ENCODE peak calls at places on chromosomes 4 and X, in five cellular contexts. C is GM23248; K is heart left ventricle; R is effector memory CD4-positive, alpha-beta T cell; G is lower lobe of right lung. H is an unnamed sample.

GRCh38 chr4:123750044-123750443 is 353.4 kb downstream of the SPRY1 start:
- DNase-seq in R (no peak), K (no peak), C (no peak), G (no peak), H (no peak)

GRCh38 chr4:75679876-75680575 is 6.8 kb upstream of the G3BP2 start:
- DNase-seq in K (no peak), R (no peak), G (no peak), C (no peak), H (no peak)

GRCh38 chr4:150582101-150582565 is at the start of gene MAB21L2:
- DNase-seq in C (no peak), R (no peak), G (no peak), K (no peak), H (no peak)

GRCh38 chr4:40316333-40316781 is 18.8 kb upstream of the CHRNA9 start:
- DNase-seq in G (no peak), R (peak; percentile 13), C (peak; percentile 97), K (no peak), H (no peak)

GRCh38 chrX:28966335-28966734 is 379.1 kb downstream of the IL1RAPL1 start:
- DNase-seq in C (no peak), G (no peak), R (no peak), K (no peak), H (no peak)

GRCh38 chr4:51851937-51852290 is 9.0 kb downstream of the DCUN1D4 start:
- DNase-seq in K (no peak), C (no peak), R (no peak), G (no peak), H (no peak)

GRCh38 chrX:9342581-9343051 is 122.2 kb upstream of the TBL1X start:
- DNase-seq in C (peak; percentile 81), G (peak; percentile 77), R (peak; percentile 44), K (peak; percentile 83), H (peak; percentile 75)

GRCh38 chrX:153640736-153641574 is 6.0 kb upstream of the DUSP9 start:
- DNase-seq in C (no peak), G (no peak), K (no peak), R (no peak), H (no peak)

GRCh38 chr4:184784628-184785257 is 41.0 kb downstream of the ACSL1 start:
- DNase-seq in C (no peak), K (no peak), G (no peak), R (no peak), H (no peak)

GRCh38 chrX:13911581-13911980 is 94.7 kb upstream of the GPM6B start:
- DNase-seq in K (no peak), G (no peak), R (no peak), C (peak; percentile 64), H (no peak)

GRCh38 chr4:19026281-19026680 is 1004.7 kb upstream of the LCORL start:
- DNase-seq in G (no peak), R (no peak), K (no peak), C (peak; percentile 14), H (peak; percentile 80)

GRCh38 chr4:45442466-45442865 is 681.4 kb downstream of the GABRG1 start:
- DNase-seq in R (no peak), G (no peak), K (no peak), C (peak; percentile 24), H (no peak)

GRCh38 chr4:2932951-2933565 is 30.1 kb downstream of the NOP14 start:
- DNase-seq in K (no peak), G (peak; percentile 51), R (no peak), C (peak; percentile 25), H (no peak)

GRCh38 chr4:113065629-113066028 is 16.2 kb downstream of the ANK2 start:
- DNase-seq in R (no peak), C (no peak), K (no peak), G (no peak), H (no peak)

GRCh38 chr4:158169931-158170690 is 2.7 kb downstream of the GASK1B start:
- DNase-seq in G (no peak), C (peak; percentile 60), R (no peak), K (peak; percentile 39), H (no peak)

GRCh38 chr4:86306816-86307215 is 53.0 kb downstream of the MAPK10 start:
- DNase-seq in K (no peak), G (no peak), C (peak; percentile 82), R (no peak), H (no peak)

GRCh38 chr4:127586922-127587571 is 45.7 kb upstream of the INTU start:
- DNase-seq in R (no peak), C (peak; percentile 53), G (no peak), K (no peak), H (peak; percentile 8)

GRCh38 chr4:164753873-164754488 is at the start of gene SMIM31:
- DNase-seq in G (no peak), R (no peak), C (no peak), K (no peak), H (no peak)

GRCh38 chr4:16731776-16732380 is 166.6 kb downstream of the LDB2 start:
- DNase-seq in C (no peak), K (no peak), R (no peak), G (no peak), H (no peak)

GRCh38 chr4:90845777-90846176 is 718.6 kb downstream of the CCSER1 start:
- DNase-seq in R (no peak), C (no peak), K (no peak), G (no peak), H (no peak)

GRCh38 chr4:88999392-88999791 is 57.6 kb downstream of the FAM13A start:
- DNase-seq in K (no peak), R (no peak), C (no peak), G (no peak), H (no peak)

GRCh38 chr4:145679991-145680455 is at the start of gene C4orf51:
- DNase-seq in G (no peak), R (no peak), C (peak; percentile 70), K (no peak), H (peak; percentile 51)

GRCh38 chr4:128703948-128704347 is 105.6 kb upstream of the JADE1 start:
- DNase-seq in C (no peak), G (no peak), K (no peak), R (no peak), H (no peak)

GRCh38 chrX:156004256-156004655 is 6.8 kb downstream of the IL9R start:
- DNase-seq in R (no peak), G (no peak), K (no peak), C (peak; percentile 45), H (no peak)
- H3K4me1 ChIP-seq in R (no peaks in the 10 kb centered on the region), G (no peaks in the 10 kb centered on the region), K (no peaks in the 10 kb centered on the region), C (no peaks in the 10 kb centered on the region), H (no peaks in the 10 kb centered on the region)

DNA sequence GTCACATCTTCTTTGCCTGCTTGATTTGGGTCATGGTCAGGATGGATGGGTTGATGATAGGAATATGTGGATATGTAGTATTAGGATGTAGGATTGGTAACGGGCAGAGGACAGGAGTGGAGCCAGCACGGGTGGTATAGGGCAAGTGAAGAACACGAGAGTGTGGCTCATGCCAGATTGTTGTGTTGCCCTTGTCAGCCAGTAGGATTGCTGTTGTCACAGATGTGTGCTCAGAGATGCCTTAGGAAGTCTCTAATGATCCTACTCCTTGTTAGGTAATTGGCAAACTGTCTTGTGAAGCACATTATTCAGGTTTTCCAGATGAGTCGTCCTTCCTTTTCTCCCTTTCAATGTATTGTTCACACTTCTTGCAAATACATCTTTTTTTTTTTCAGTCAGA is 5.5 kb downstream of the ATP10D start:
- DNase-seq in G (no peak), K (no peak), C (peak; percentile 64), R (no peak), H (no peak)
- H3K4me1 ChIP-seq in G (peaks cover 13% of the 10 kb centered on the region), K (peaks cover 25% of the 10 kb centered on the region), C (peaks cover 29% of the 10 kb centered on the region), R (peaks cover 4% of the 10 kb centered on the region), H (peaks cover 31% of the 10 kb centered on the region)

DNA sequence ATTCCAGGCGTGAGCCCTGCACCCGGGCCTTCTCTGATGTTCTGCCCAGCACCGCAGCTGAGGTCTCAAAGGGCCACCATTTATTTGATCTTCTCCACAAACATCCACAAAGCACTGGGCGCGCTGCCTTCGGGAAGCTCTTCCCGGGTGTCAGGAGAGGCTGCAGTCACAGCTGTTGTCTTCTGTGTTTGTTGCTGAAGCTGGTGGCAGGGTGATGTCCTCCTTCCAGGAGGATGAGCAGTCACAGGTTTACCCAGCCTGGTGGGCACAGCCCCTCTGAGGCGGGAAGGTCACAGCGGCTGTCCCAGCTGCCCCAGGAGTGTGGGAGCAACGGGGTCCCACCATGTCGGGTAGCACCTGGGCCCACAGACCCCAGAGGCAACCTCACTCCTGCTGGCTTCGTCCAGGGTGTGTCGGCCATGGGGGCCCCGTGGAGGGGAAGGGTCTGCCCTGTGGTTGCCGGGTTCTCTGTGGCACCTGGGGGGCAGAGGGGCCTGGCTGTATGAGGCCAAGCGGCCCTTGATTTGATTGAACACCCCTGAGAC is 27.6 kb downstream of the FGFRL1 start:
- DNase-seq in K (no peak), R (no peak), G (no peak), C (no peak), H (no peak)
- H3K4me1 ChIP-seq in K (peaks cover 23% of the 10 kb centered on the region), R (no peaks in the 10 kb centered on the region), G (peaks cover 29% of the 10 kb centered on the region), C (peaks cover 43% of the 10 kb centered on the region), H (peaks cover 73% of the 10 kb centered on the region)

GRCh38 chr4:152678841-152679240 is 956 bp downstream of the TMEM154 start:
- DNase-seq in G (no peak), R (no peak), K (no peak), C (peak; percentile 15), H (no peak)

GRCh38 chr4:152684007-152684406 is 4.2 kb upstream of the TMEM154 start:
- DNase-seq in C (no peak), R (no peak), K (peak; percentile 31), G (no peak), H (no peak)

GRCh38 chr4:152682143-152682542 is 2.3 kb upstream of the TMEM154 start:
- DNase-seq in R (no peak), G (no peak), K (no peak), C (no peak), H (no peak)

GRCh38 chr4:152679414-152680281 is at the start of gene TMEM154:
- DNase-seq in K (peak; percentile 56), C (peak; percentile 87), G (peak; percentile 79), R (peak; percentile 58), H (peak; percentile 54)

DNA sequence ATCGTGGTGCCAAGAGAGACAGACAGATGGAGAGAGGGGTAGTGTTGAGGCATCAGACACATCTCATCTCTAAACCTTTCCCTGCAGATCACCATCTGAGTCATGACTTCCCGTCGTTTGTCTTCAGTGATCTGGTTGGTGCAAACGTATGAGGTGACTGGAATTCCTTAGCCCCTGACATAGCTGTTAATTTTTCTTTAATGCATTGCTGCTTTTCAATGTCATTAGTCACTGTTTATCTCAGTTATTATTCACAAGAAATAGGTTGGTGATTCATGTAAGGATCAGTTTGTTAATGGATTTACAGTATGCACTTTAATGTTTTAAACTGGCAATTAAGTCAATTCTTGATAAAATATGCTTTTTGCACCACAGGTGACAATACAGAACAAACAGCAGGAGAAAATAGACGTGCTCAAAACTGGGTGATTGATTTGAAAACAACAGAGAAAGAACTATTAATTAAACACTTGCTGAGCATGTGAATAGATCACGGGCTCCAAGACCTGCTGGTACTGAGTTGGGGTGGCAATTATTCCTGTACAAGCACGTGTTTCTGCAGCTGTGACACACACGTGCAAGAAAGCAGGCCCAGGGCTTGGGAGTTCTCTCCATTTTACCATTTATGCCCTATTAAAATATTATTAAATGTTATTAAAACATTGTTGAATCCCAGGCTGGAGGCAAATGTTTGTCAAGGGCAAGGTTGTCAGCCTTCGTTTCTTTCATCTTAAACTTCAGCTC is 1.4 kb upstream of the TMEM154 start:
- DNase-seq in G (no peak), K (no peak), C (peak; percentile 83), R (no peak), H (no peak)
- H3K4me1 ChIP-seq in G (peaks cover 18% of the 10 kb centered on the region), K (peaks cover 10% of the 10 kb centered on the region), C (peaks cover 23% of the 10 kb centered on the region), R (peaks cover 8% of the 10 kb centered on the region), H (no peaks in the 10 kb centered on the region)

H was measured in thyroid gland.